ENCODE peak calls at places on chromosomes 4 and X, in seven cellular contexts. M is pancreas, X is transverse colon, K is HCT116, C is psoas muscle, U is heart left ventricle, L is A549. N is an unnamed sample. For H3K9me3, the result is how much of the 10 kb centered on the place peaks cover.

GRCh38 chr4:94570558-94570957 is 118.8 kb downstream of the PDLIM5 start:
- DNase-seq in K (no peak), M (no peak), L (no peak), U (no peak), X (no peak), C (no peak), N (no peak)

GRCh38 chr4:61214680-61215079 is 14.6 kb downstream of the ADGRL3 start:
- DNase-seq in X (no peak), U (no peak), M (no peak), C (no peak), L (no peak), K (no peak), N (no peak)

GRCh38 chr4:150886597-150886996 is 128.5 kb downstream of the LRBA start:
- DNase-seq in L (no peak), U (no peak), K (no peak), M (no peak), C (no peak), X (no peak), N (no peak)

GRCh38 chr4:42048394-42048793 is 58.1 kb downstream of the SLC30A9 start:
- DNase-seq in K (no peak), M (no peak), X (no peak), C (no peak), L (peak), U (no peak), N (no peak)

GRCh38 chr4:2408401-2408958 is 10.0 kb downstream of the ZFYVE28 start:
- DNase-seq in M (no peak), X (peak), C (no peak), K (no peak), U (no peak), L (no peak), N (no peak)

GRCh38 chr4:158496030-158496741 is 25.5 kb upstream of the RXFP1 start:
- DNase-seq in M (peak), L (peak), K (peak), X (peak), C (peak), U (no peak), N (no peak)

GRCh38 chrX:7117587-7117986 is 29.9 kb upstream of the STS start:
- DNase-seq in U (no peak), L (no peak), M (no peak), X (no peak), K (no peak), C (no peak), N (no peak)

GRCh38 chr4:99361268-99361922 is 8.8 kb upstream of the ADH1C start:
- DNase-seq in M (no peak), K (no peak), U (no peak), C (peak), X (no peak), L (no peak), N (no peak)

GRCh38 chrX:11329016-11329415 is 35.8 kb downstream of the AMELX start:
- DNase-seq in M (no peak), K (no peak), L (no peak), U (no peak), C (no peak), X (no peak), N (no peak)

GRCh38 chr4:40976343-40976742 is 226.6 kb downstream of the NSUN7 start:
- DNase-seq in L (peak), X (peak), M (peak), K (peak), U (peak), C (no peak), N (no peak)

GRCh38 chr4:101078950-101079349 is 268.4 kb downstream of the PPP3CA start:
- DNase-seq in X (no peak), L (no peak), C (no peak), M (no peak), K (no peak), U (no peak), N (no peak)

GRCh38 chr4:2301221-2301642 is 39.3 kb upstream of the MXD4 start:
- DNase-seq in X (no peak), K (no peak), C (no peak), L (no peak), M (peak), U (no peak), N (no peak)

GRCh38 chr4:150906987-150907633 is 108.0 kb downstream of the LRBA start:
- DNase-seq in C (no peak), M (no peak), U (peak), X (no peak), K (no peak), L (no peak), N (no peak)

DNA sequence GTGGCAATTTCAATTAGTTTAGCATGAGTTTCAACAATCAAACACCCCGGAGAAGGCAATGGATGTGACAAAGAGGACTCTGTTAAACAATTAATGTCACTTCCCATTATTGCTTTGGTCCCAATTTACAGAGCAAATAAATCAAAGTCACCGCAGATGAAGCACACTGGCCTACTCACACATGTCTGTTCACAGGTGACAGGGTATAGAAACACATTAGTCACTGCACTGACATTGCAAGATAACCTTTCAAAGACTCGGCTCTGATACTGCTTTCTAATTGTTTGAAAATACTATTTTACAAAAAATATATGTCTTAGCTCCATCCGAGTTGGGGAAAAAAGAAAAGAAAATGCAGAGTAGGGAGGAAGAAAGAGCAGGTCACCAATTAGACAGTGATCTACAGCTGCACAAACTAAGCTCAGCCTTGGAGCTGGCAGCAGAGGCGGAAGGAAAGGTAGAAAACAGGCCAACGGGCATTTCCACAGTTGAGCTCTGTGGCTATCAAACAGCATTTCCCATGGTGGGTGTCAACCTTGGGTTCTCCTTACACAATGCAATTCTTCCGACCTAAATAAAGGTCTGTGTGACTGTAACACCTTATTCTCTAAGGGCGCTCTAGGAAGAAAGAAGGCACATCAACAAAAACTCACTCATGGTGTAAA is 53.9 kb downstream of the PPARGC1A start:
- DNase-seq in M (no peak), U (no peak), L (no peak), C (no peak), K (no peak), X (no peak), N (no peak)
- H3K27ac ChIP-seq in M (no peak), U (peak), L (no peak), C (peak), K (no peak), X (no peak), N (no peak)

GRCh38 chr4:177239878-177240277 is 69.8 kb upstream of the NEIL3 start:
- DNase-seq in L (no peak), X (no peak), U (no peak), C (no peak), K (no peak), M (no peak), N (no peak)

GRCh38 chr4:177242651-177243296 is 66.9 kb upstream of the NEIL3 start:
- DNase-seq in U (no peak), L (no peak), M (no peak), X (no peak), C (no peak), K (no peak), N (no peak)

GRCh38 chr4:177237291-177237690 is 72.4 kb upstream of the NEIL3 start:
- DNase-seq in K (no peak), M (no peak), C (no peak), X (no peak), L (no peak), U (no peak), N (no peak)

GRCh38 chr4:177236889-177237288 is 72.8 kb upstream of the NEIL3 start:
- DNase-seq in U (no peak), M (no peak), L (no peak), C (no peak), K (no peak), X (no peak), N (no peak)

DNA sequence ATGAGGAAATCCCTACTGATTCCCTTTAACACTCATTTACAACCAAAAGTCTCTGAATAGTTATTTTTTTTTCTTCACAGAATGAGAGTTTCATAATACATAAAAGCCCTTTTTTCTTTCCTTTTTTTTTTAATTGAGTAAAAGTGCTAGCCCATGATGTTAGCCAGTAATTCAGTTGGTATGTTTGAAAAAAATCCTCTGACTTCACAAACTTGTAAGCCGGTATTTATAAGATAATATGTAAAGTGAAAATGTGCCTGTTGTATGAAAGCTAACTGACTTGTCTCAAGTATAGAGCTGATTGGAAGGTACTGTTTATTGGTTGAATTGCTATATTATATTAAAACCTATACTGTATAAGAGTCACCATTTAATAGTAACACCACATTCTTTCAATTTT is 70.2 kb upstream of the NEIL3 start:
- DNase-seq in L (no peak), M (no peak), U (no peak), X (no peak), C (no peak), K (no peak), N (no peak)
- TF ChIP-seq CTCF in L (no peak), M (no peak), U (no peak), X (no peak), C (no peak), K (no peak), N (no peak)

GRCh38 chrX:155435744-155436112 is 22.7 kb downstream of the F8A3 start:
- DNase-seq in C (no peak), U (no peak), L (no peak), M (no peak), K (no peak), X (no peak), N (no peak)
- H3K9me3 ChIP-seq in C (under half), U (under half), L (under half), M (under half), K (under half), X (under half), N (under half)

DNA sequence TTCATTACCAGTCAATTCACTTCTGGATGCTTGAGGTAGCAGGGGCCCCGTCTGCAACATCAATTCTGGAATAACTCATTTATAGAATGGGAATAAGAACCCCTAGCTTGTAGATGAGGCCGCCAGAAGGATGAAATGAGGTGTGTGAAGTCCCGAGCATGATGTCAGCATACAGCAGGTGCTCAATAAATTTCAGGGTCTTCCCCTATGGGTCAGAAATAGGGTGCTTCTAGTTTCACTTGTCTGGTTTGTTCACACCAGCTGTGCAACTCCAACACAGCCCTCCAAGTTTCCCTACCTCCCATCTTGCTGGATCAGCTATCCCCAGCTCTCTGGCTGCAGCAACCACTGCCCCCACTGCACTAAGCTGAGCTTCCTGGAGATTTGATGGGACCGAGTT is 13.5 kb downstream of the SLC2A9 start:
- DNase-seq in L (no peak), M (no peak), U (no peak), X (no peak), K (no peak), C (no peak), N (no peak)
- H3K27ac ChIP-seq in L (peak), M (no peak), U (no peak), X (peak), K (no peak), C (no peak), N (no peak)

GRCh38 chr4:155796031-155796430 is 37.2 kb downstream of the GUCY1B1 start:
- DNase-seq in M (no peak), K (peak), X (no peak), L (peak), U (no peak), C (no peak), N (no peak)
- TF ChIP-seq CTCF in M (no peak), K (peak), X (peak), L (no peak), U (no peak), C (peak), N (no peak)

GRCh38 chrX:57985951-57986350 is 75.7 kb upstream of the ZXDA start:
- DNase-seq in X (no peak), C (no peak), U (no peak), K (no peak), M (no peak), L (no peak), N (no peak)
- H3K9me3 ChIP-seq in X (under half), C (under half), U (under half), K (under half), M (under half), L (under half), N (under half)

GRCh38 chr4:54914781-54915180 is 210.6 kb downstream of the KDR start:
- DNase-seq in U (no peak), L (no peak), C (no peak), K (no peak), X (no peak), M (no peak), N (no peak)
- H3K27ac ChIP-seq in U (no peak), L (no peak), C (no peak), K (no peak), X (no peak), M (no peak), N (no peak)

GRCh38 chr4:81162752-81163458 is 52.1 kb downstream of the PRKG2 start:
- DNase-seq in C (no peak), X (no peak), K (no peak), M (no peak), U (no peak), L (no peak), N (no peak)

GRCh38 chr4:81164126-81164525 is 50.9 kb downstream of the PRKG2 start:
- DNase-seq in X (peak), K (no peak), M (no peak), C (no peak), L (no peak), U (no peak), N (no peak)

GRCh38 chr4:81166431-81166830 is 48.6 kb downstream of the PRKG2 start:
- DNase-seq in M (no peak), X (no peak), U (no peak), K (no peak), L (no peak), C (no peak), N (no peak)

GRCh38 chr4:81165853-81166430 is 49.1 kb downstream of the PRKG2 start:
- DNase-seq in L (no peak), M (no peak), C (peak), X (no peak), U (no peak), K (no peak), N (no peak)

GRCh38 chr4:81164623-81165416 is 50.2 kb downstream of the PRKG2 start:
- DNase-seq in U (no peak), C (no peak), L (peak), M (no peak), X (peak), K (peak), N (no peak)
- TF ChIP-seq CTCF in U (no peak), C (no peak), L (no peak), M (no peak), X (no peak), K (no peak), N (no peak)

GRCh38 chrX:55260806-55261205 is 3.9 kb downstream of the PAGE3 start:
- DNase-seq in L (no peak), C (no peak), X (no peak), U (no peak), M (no peak), K (no peak), N (no peak)
- H3K9me3 ChIP-seq in L (under half), C (under half), X (under half), U (under half), M (under half), K (under half), N (under half)

N was measured in CD4-positive, alpha-beta T cell.